ENCODE peak calls at places on chromosome 20, in seven cellular contexts. V, X, D, Y, T, S and O are unnamed samples.

GRCh38 chr20:51359401-51359800 is 183.1 kb downstream of the NFATC2 start:
- DNase-seq in Y (no peak), X (no peak), V (no peak), T (no peak), S (no peak), D (no peak), O (no peak)

GRCh38 chr20:5000263-5001173 is 792 bp downstream of the SLC23A2 start:
- DNase-seq in V (peak), D (peak), Y (peak), S (peak), X (peak), T (no peak), O (peak)

GRCh38 chr20:58890454-58891075 is 38.0 kb downstream of the GNAS start:
- DNase-seq in D (no peak), T (peak), X (peak), S (peak), V (peak), Y (peak), O (peak)

GRCh38 chr20:56400001-56400640 is 7.7 kb downstream of the CSTF1 start:
- DNase-seq in V (peak), D (peak), Y (no peak), T (peak), S (no peak), X (peak), O (peak)

GRCh38 chr20:2692886-2693285 is 306 bp downstream of the EBF4 start:
- DNase-seq in X (no peak), T (no peak), D (no peak), V (no peak), Y (no peak), S (no peak), O (no peak)

GRCh38 chr20:56843817-56844216 is 214.7 kb downstream of the TFAP2C start:
- DNase-seq in S (no peak), V (no peak), D (no peak), Y (no peak), T (no peak), X (no peak), O (no peak)

GRCh38 chr20:38065764-38066375 is 32.3 kb downstream of the RPRD1B start:
- DNase-seq in T (no peak), Y (no peak), V (no peak), D (no peak), X (no peak), S (no peak), O (no peak)

GRCh38 chr20:953742-954141 is 37.6 kb upstream of the ANGPT4 start:
- DNase-seq in V (peak), S (no peak), X (no peak), T (no peak), D (peak), Y (no peak), O (no peak)

GRCh38 chr20:50680106-50680960 is 11.0 kb downstream of the RIPOR3 start:
- DNase-seq in T (peak), S (no peak), Y (no peak), D (no peak), V (peak), X (no peak), O (no peak)

GRCh38 chr20:20759132-20759531 is 46.7 kb upstream of the RALGAPA2 start:
- DNase-seq in D (no peak), S (no peak), Y (no peak), T (no peak), X (no peak), V (no peak), O (no peak)

GRCh38 chr20:24672886-24673677 is 203.7 kb downstream of the SYNDIG1 start:
- DNase-seq in Y (no peak), D (peak), V (peak), S (no peak), T (peak), X (no peak), O (no peak)

GRCh38 chr20:48709744-48710143 is 118.1 kb downstream of the PREX1 start:
- DNase-seq in T (no peak), V (peak), Y (no peak), D (no peak), S (no peak), X (no peak), O (no peak)

GRCh38 chr20:40532103-40532502 is 156.9 kb downstream of the MAFB start:
- DNase-seq in X (no peak), T (no peak), Y (no peak), V (no peak), S (no peak), D (no peak), O (peak)

GRCh38 chr20:51667491-51667890 is 100.7 kb downstream of the ATP9A start:
- DNase-seq in T (no peak), V (no peak), D (no peak), S (no peak), Y (no peak), X (no peak), O (no peak)